ENCODE peak calls at places on chromosomes 12 and 14, in five cellular contexts. Q is uterus, J is prostate gland, T is tibial nerve, D is HCT116. E is an unnamed sample.

GRCh38 chr12:43836455-43836989 is 641 bp downstream of the TMEM117 start:
- DNase-seq in T (peak; percentile 17), Q (no peak), J (no peak), D (no peak), E (peak; percentile 18)

GRCh38 chr12:51898506-51898905 is 8.8 kb upstream of the ACVRL1 start:
- DNase-seq in Q (no peak), T (no peak), D (no peak), J (no peak), E (no peak)

GRCh38 chr14:35821546-35822411 is 4.4 kb upstream of the BRMS1L start:
- DNase-seq in T (no peak), J (no peak), Q (no peak), D (peak; percentile 53), E (no peak)

GRCh38 chr12:25459541-25459951 is 93.5 kb downstream of the LMNTD1 start:
- DNase-seq in T (no peak), D (no peak), J (no peak), Q (no peak), E (no peak)

GRCh38 chr14:23013056-23014054 is 3.4 kb upstream of the C14orf93 start:
- DNase-seq in T (no peak), J (no peak), Q (no peak), D (no peak), E (no peak)

GRCh38 chr12:32753605-32754004 is 2.1 kb downstream of the YARS2 start:
- DNase-seq in Q (no peak), D (no peak), J (no peak), T (no peak), E (no peak)

GRCh38 chr12:25997401-25997973 is 39.0 kb downstream of the RASSF8 start:
- DNase-seq in Q (no peak), J (no peak), T (no peak), D (peak; percentile 23), E (no peak)

GRCh38 chr14:43215524-43215923 is 1291.6 kb downstream of the FSCB start:
- DNase-seq in Q (no peak), J (no peak), T (no peak), D (no peak), E (no peak)

GRCh38 chr12:4325984-4326383 is 5.0 kb downstream of the TIGAR start:
- DNase-seq in J (no peak), D (no peak), Q (no peak), T (no peak), E (no peak)

GRCh38 chr14:21231020-21231652 is 38.1 kb downstream of the HNRNPC start:
- DNase-seq in T (no peak), D (no peak), Q (no peak), J (no peak), E (no peak)

GRCh38 chr12:90333939-90334338 is 621.0 kb downstream of the CCER1 start:
- DNase-seq in T (no peak), Q (no peak), D (no peak), J (no peak), E (no peak)

GRCh38 chr14:80213602-80214001 is 2.3 kb upstream of the DIO2 start:
- DNase-seq in Q (no peak), D (peak; percentile 16), T (no peak), J (no peak), E (peak; percentile 42)

GRCh38 chr12:57893460-57894353 is 47.2 kb upstream of the CTDSP2 start:
- DNase-seq in Q (peak; percentile 98), D (no peak), T (peak; percentile 82), J (peak; percentile 80), E (peak; percentile 94)

GRCh38 chr12:118611295-118611694 is 234.9 kb downstream of the SUDS3 start:
- DNase-seq in T (no peak), D (no peak), Q (no peak), J (no peak), E (no peak)

GRCh38 chr14:28297559-28297958 is 469.0 kb upstream of the FOXG1 start:
- DNase-seq in Q (no peak), T (no peak), J (no peak), D (no peak), E (no peak)

GRCh38 chr12:69738351-69739286 is at the start of gene RAB3IP:
- DNase-seq in T (peak; percentile 52), D (peak; percentile 73), Q (peak; percentile 91), J (peak; percentile 88), E (peak; percentile 92)
- TF ChIP-seq POLR2A in T (peak; percentile 19), D (no peak), Q (peak; percentile 53), J (peak; percentile 74), E (peak; percentile 77)

GRCh38 chr12:129185855-129186254 is 332.6 kb downstream of the GLT1D1 start:
- DNase-seq in Q (no peak), D (no peak), J (no peak), T (no peak), E (no peak)

GRCh38 chr12:129190827-129191226 is 337.5 kb downstream of the GLT1D1 start:
- DNase-seq in J (no peak), Q (no peak), D (no peak), T (no peak), E (no peak)

GRCh38 chr12:129184066-129184695 is 330.9 kb downstream of the GLT1D1 start:
- DNase-seq in Q (no peak), D (no peak), T (no peak), J (no peak), E (no peak)

DNA sequence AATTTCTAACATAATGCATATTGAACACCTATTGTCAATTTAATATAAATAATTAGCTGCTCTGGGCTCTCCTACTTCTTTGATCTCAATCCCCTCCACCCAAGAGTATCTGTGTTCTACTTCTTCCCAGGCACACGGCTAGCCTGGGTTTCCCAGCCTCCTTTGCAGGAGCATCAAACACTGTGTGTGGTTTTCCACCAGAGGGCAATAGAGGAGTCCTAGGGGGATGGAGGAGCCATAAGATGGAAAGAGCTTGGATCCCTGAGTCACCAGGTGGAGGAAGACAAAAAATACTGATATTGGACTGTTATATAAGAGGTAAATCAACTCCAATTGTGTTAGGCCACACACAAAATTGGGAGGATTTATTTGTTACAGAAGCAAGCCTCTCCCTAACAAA is 333.7 kb downstream of the GLT1D1 start:
- DNase-seq in D (no peak), Q (no peak), T (no peak), J (no peak), E (no peak)
- TF ChIP-seq CTCF in D (no peak), Q (no peak), T (no peak), J (no peak), E (no peak)

GRCh38 chr14:103706551-103707328 is 8.5 kb downstream of the XRCC3 start:
- DNase-seq in T (no peak), D (no peak), Q (no peak), J (no peak), E (no peak)
- H3K27ac ChIP-seq in T (no peak overlapping the region), D (no peak overlapping the region), Q (peak overlapping the region; percentile 67), J (peak overlapping the region; percentile 75), E (no peak overlapping the region)

GRCh38 chr12:48107252-48107613 is 1.4 kb upstream of the SENP1 start:
- DNase-seq in T (no peak), J (no peak), D (no peak), Q (no peak), E (no peak)

GRCh38 chr12:48105867-48106563 is at the start of gene SENP1:
- DNase-seq in J (peak; percentile 78), Q (peak; percentile 89), T (peak; percentile 67), D (peak; percentile 78), E (peak; percentile 87)

GRCh38 chr12:48104531-48104930 is 1.3 kb downstream of the SENP1 start:
- DNase-seq in Q (no peak), D (no peak), T (no peak), J (no peak), E (no peak)

GRCh38 chr12:48106574-48107251 is 834 bp upstream of the SENP1 start:
- DNase-seq in T (no peak), J (no peak), Q (no peak), D (no peak), E (no peak)

GRCh38 chr12:48105321-48105866 is 485 bp downstream of the SENP1 start:
- DNase-seq in T (no peak), J (no peak), D (no peak), Q (no peak), E (no peak)
- TF ChIP-seq POLR2A in T (no peak), J (no peak), D (no peak), Q (no peak), E (no peak)

GRCh38 chr12:98955284-98955683 is 310.2 kb downstream of the APAF1 start:
- DNase-seq in Q (no peak), J (no peak), T (no peak), D (peak; percentile 27), E (no peak)
- TF ChIP-seq CTCF in Q (no peak), J (no peak), T (no peak), D (peak; percentile 42), E (no peak)